ENCODE peak calls at places on chromosomes 13 and 19, in seven cellular contexts. B is A673, M is GM23248, O is mammary epithelial cell, Z is neural progenitor cell, R is SK-N-MC, U is H1. E is an unnamed sample.

GRCh38 chr19:737591-738093 is 13.3 kb upstream of the MISP start:
- DNase-seq in B (peak; percentile 73), M (peak; percentile 60), O (no peak), Z (peak; percentile 63), R (no peak), U (peak; percentile 43), E (peak; percentile 64)

GRCh38 chr19:19004144-19004543 is 29.2 kb downstream of the SUGP2 start:
- DNase-seq in B (no peak), M (no peak), O (no peak), Z (no peak), R (no peak), U (no peak), E (no peak)

GRCh38 chr19:1698636-1699035 is 46.2 kb upstream of the TCF3 start:
- DNase-seq in B (no peak), M (no peak), O (no peak), Z (no peak), R (no peak), U (no peak), E (no peak)

GRCh38 chr13:49652691-49653305 is 24.5 kb downstream of the ARL11 start:
- DNase-seq in B (peak; percentile 58), M (peak; percentile 50), O (no peak), Z (peak; percentile 71), R (no peak), U (no peak), E (peak; percentile 49)

GRCh38 chr19:2841858-2842574 is 741 bp downstream of the ZNF555 start:
- DNase-seq in B (no peak), M (peak; percentile 45), O (no peak), Z (peak; percentile 44), R (no peak), U (no peak), E (peak; percentile 45)

GRCh38 chr19:17520865-17521264 is 9.4 kb downstream of the PGLS start:
- DNase-seq in B (no peak), M (no peak), O (no peak), Z (no peak), R (no peak), U (no peak), E (no peak)

GRCh38 chr13:74966814-74967213 is 515.2 kb downstream of the TBC1D4 start:
- DNase-seq in B (peak; percentile 3), M (peak; percentile 4), O (no peak), Z (peak; percentile 41), R (peak; percentile 24), U (no peak), E (peak; percentile 8)

GRCh38 chr13:102650444-102650843 is 44.4 kb downstream of the METTL21C start:
- DNase-seq in B (no peak), M (no peak), O (no peak), Z (no peak), R (no peak), U (no peak), E (no peak)

GRCh38 chr19:29508181-29508580 is 17.6 kb upstream of the VSTM2B start:
- DNase-seq in B (no peak), M (no peak), O (no peak), Z (no peak), R (no peak), U (no peak), E (no peak)

GRCh38 chr13:35496761-35497386 is 20.4 kb upstream of the MAB21L1 start:
- DNase-seq in B (no peak), M (peak; percentile 13), O (no peak), Z (no peak), R (no peak), U (no peak), E (no peak)

GRCh38 chr13:105928048-105928447 is 607.4 kb downstream of the EFNB2 start:
- DNase-seq in B (no peak), M (no peak), O (no peak), Z (no peak), R (no peak), U (no peak), E (no peak)

GRCh38 chr19:54431255-54431838 is 16.1 kb downstream of the TTYH1 start:
- DNase-seq in B (no peak), M (no peak), O (peak; percentile 53), Z (no peak), R (no peak), U (no peak), E (no peak)

GRCh38 chr13:77571956-77572355 is 36.5 kb downstream of the SCEL start:
- DNase-seq in B (no peak), M (no peak), O (no peak), Z (no peak), R (no peak), U (no peak), E (no peak)

GRCh38 chr13:33164331-33164730 is 121.2 kb downstream of the STARD13 start:
- DNase-seq in B (no peak), M (no peak), O (no peak), Z (no peak), R (no peak), U (no peak), E (no peak)

GRCh38 chr19:15730538-15730937 is 2.7 kb downstream of the OR10H2 start:
- DNase-seq in B (no peak), M (no peak), O (no peak), Z (no peak), R (no peak), U (no peak), E (no peak)
- TF ChIP-seq EZH2 in B (no peak), M (no peak), O (no peak), Z (no peak), R (no peak), U (no peak), E (no peak)

DNA sequence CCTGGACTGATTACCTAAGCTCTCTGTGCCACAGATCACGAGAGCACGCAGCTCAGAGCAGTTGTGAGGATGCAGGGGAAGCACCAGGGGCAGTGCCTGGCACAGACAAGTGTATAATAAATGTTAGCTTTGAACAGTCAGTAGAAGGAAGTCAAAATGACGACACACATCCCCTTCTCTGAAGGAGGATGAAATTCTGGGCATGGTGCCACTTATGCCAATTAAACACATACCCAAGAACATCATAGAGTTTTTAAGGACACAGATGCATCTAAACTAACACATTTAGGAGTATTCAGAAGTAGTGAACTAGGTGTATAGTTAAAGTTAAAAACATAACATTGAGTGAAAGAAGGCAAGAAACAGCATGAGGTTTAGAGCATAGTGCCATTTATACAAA is 25.0 kb upstream of the SIGLEC11 start:
- DNase-seq in B (peak; percentile 45), M (no peak), O (no peak), Z (no peak), R (no peak), U (no peak), E (no peak)
- H3K36me3 ChIP-seq in B (no peaks in the 10 kb centered on the region), M (peaks cover 4% of the 10 kb centered on the region), O (no peaks in the 10 kb centered on the region), Z (no peaks in the 10 kb centered on the region), R (no peaks in the 10 kb centered on the region), U (no peaks in the 10 kb centered on the region), E (no peaks in the 10 kb centered on the region)

DNA sequence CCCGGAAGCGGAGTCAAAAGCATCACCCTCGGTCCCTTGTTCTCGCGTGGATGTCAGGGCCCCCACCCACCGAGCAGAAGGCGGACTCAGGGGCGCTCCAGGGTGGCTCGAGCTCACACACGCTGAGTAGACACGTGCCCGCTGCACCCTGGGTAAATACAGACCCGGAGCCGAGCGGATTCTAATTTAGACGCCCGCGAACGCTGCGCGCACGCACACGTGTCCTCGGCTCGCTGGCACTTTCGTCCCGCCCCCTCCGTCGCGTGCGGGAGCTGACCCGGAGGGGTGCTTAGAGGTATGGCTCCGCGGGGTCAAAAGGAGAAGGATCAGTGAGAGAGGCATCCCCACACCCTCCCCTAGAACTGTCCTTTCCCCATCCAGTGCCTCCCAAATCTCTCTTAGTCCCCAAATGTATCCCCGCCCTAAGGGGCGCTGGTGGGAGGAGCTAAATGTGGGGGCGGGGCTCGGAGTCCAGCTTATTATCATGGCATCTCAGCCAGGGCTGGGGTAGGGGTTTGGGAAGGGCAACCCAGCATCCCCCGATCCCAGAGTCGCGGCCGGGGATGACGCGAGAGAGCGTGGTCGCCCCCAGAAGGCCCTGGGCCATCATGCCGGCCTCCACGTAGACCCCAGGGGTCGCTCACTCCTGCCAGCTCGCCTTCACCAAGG is 451 bp upstream of the ICAM5 start:
- DNase-seq in B (peak; percentile 92), M (peak; percentile 93), O (no peak), Z (peak; percentile 73), R (peak; percentile 68), U (no peak), E (peak; percentile 68)
- H3K4me3 ChIP-seq in B (peak overlapping the region; percentile 47), M (peak overlapping the region; percentile 72), O (no peak overlapping the region), Z (peak overlapping the region; percentile 39), R (peak overlapping the region; percentile 84), U (peak overlapping the region; percentile 64), E (peak overlapping the region; percentile 52)

GRCh38 chr13:72261732-72262131 is 394.7 kb upstream of the DACH1 start:
- DNase-seq in B (no peak), M (no peak), O (no peak), Z (no peak), R (no peak), U (no peak), E (no peak)
- TF ChIP-seq EZH2 in B (no peak), M (no peak), O (no peak), Z (no peak), R (no peak), U (no peak), E (no peak)

GRCh38 chr19:42287017-42287825 is 14.7 kb upstream of the PRR19 start:
- DNase-seq in B (no peak), M (no peak), O (no peak), Z (no peak), R (no peak), U (no peak), E (no peak)

GRCh38 chr19:42285546-42285945 is 16.4 kb upstream of the PRR19 start:
- DNase-seq in B (no peak), M (no peak), O (no peak), Z (peak; percentile 46), R (no peak), U (no peak), E (peak; percentile 8)

GRCh38 chr19:42287826-42288107 is 14.2 kb upstream of the PRR19 start:
- DNase-seq in B (no peak), M (no peak), O (no peak), Z (no peak), R (no peak), U (no peak), E (no peak)

GRCh38 chr19:42285988-42286348 is 16.0 kb upstream of the PRR19 start:
- DNase-seq in B (no peak), M (no peak), O (no peak), Z (no peak), R (no peak), U (no peak), E (no peak)

DNA sequence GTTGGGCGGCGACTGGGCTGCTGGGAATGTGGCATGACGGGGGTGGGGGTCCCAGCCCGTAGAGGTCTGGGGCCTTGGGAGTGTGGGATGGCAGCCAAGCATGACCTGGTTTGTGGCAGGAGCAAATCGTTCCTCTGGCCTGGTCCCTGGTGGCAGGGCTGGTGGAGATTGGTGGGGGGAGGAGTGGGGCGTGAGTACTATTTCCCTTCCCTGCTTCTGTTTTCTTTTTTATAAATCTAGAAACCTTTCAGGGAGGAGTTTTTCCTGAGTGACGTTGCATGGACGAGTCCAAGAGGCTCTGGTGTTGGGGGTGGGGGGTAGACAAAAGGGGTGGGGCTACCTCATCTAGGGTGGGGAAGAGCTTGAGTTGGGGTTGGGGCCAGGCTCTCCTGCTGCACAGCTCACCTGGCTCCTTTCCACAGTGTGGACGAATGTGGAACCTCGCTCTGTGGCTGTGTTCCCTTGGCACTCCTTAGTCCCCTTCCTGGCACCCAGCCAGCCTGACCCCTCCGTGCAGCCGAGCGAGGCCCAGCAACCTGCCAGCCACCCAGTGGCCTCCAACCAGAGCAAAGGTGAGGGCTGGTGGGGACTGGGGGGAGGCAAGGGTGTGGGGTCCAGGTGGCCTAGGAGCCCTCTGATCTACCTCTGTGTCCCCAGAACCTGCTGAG is 15.4 kb upstream of the PRR19 start:
- DNase-seq in B (peak; percentile 62), M (peak; percentile 42), O (no peak), Z (no peak), R (no peak), U (no peak), E (peak; percentile 36)
- H3K36me3 ChIP-seq in B (peaks cover 48% of the 10 kb centered on the region), M (peaks cover 6% of the 10 kb centered on the region), O (peaks cover 15% of the 10 kb centered on the region), Z (no peaks in the 10 kb centered on the region), R (peaks cover 49% of the 10 kb centered on the region), U (peaks cover 13% of the 10 kb centered on the region), E (no peaks in the 10 kb centered on the region)

GRCh38 chr19:45508931-45509691 is 1.8 kb downstream of the VASP start:
- DNase-seq in B (peak; percentile 77), M (peak; percentile 69), O (no peak), Z (peak; percentile 77), R (no peak), U (no peak), E (peak; percentile 69)
- H3K4me3 ChIP-seq in B (peak overlapping the region; percentile 93), M (peak overlapping the region; percentile 99), O (peak overlapping the region; percentile 78), Z (peak overlapping the region; percentile 99), R (peak overlapping the region; percentile 85), U (peak overlapping the region; percentile 94), E (peak overlapping the region; percentile 98)